ENCODE peak calls at places on chromosome 19, in five cellular contexts. A, V, J, I and T are unnamed samples.

GRCh38 chr19:43799502-43800142 is 2.6 kb downstream of the LYPD5 start:
- DNase-seq in I (peak), J (no peak), V (no peak), A (no peak), T (no peak)

GRCh38 chr19:442085-442484 is 18.7 kb downstream of the SHC2 start:
- DNase-seq in J (no peak), V (no peak), A (no peak), I (no peak), T (no peak)

GRCh38 chr19:11016591-11016990 is 55.8 kb downstream of the SMARCA4 start:
- DNase-seq in J (no peak), V (no peak), A (no peak), I (no peak), T (no peak)

GRCh38 chr19:2207991-2208860 is 27.9 kb downstream of the PLEKHJ1 start:
- DNase-seq in A (no peak), J (no peak), V (peak), I (peak), T (no peak)

GRCh38 chr19:12840091-12841079 is 2.1 kb downstream of the MAST1 start:
- DNase-seq in I (peak), V (peak), A (peak), J (peak), T (peak)

GRCh38 chr19:21117041-21117907 is 24.6 kb upstream of the ZNF431 start:
- DNase-seq in J (no peak), A (no peak), I (no peak), V (no peak), T (no peak)

GRCh38 chr19:6997679-6998445 is 23.4 kb downstream of the MBD3L2B start:
- DNase-seq in J (peak), I (no peak), V (no peak), A (no peak), T (peak)

GRCh38 chr19:55247621-55248099 is 11.2 kb downstream of the PPP6R1 start:
- DNase-seq in J (peak), V (no peak), A (peak), I (peak), T (peak)

GRCh38 chr19:32816555-32817099 is 52.9 kb downstream of the SLC7A9 start:
- DNase-seq in A (no peak), J (no peak), V (peak), I (no peak), T (no peak)

GRCh38 chr19:10516671-10517286 is 468 bp downstream of the S1PR5 start:
- DNase-seq in I (no peak), A (no peak), J (no peak), V (no peak), T (peak)

GRCh38 chr19:55902080-55902751 is 29.9 kb downstream of the NLRP13 start:
- DNase-seq in J (no peak), A (no peak), I (no peak), V (no peak), T (no peak)

GRCh38 chr19:5578094-5578846 is 10.5 kb upstream of the TINCR start:
- DNase-seq in I (peak), A (peak), J (peak), V (peak), T (peak)

GRCh38 chr19:10286803-10287737 is at the start of gene ICAM4:
- DNase-seq in A (no peak), J (peak), V (peak), I (peak), T (no peak)

GRCh38 chr19:55287361-55288079 is 3.7 kb downstream of the BRSK1 start:
- DNase-seq in A (no peak), J (no peak), I (no peak), V (no peak), T (no peak)

GRCh38 chr19:30387311-30388115 is 15.3 kb downstream of the ZNF536 start:
- DNase-seq in A (no peak), I (no peak), V (no peak), J (no peak), T (no peak)

GRCh38 chr19:10828981-10829821 is 6.8 kb downstream of the TMED1 start:
- DNase-seq in J (no peak), V (peak), I (no peak), A (no peak), T (no peak)

GRCh38 chr19:39824143-39825092 is 9.5 kb downstream of the DYRK1B start:
- DNase-seq in V (peak), I (peak), A (no peak), J (peak), T (peak)

GRCh38 chr19:13026478-13026999 is 31.3 kb downstream of the NFIX start:
- DNase-seq in A (peak), V (no peak), J (no peak), I (peak), T (no peak)

GRCh38 chr19:2245273-2245672 is 3.9 kb upstream of the AMH start:
- DNase-seq in J (no peak), V (no peak), I (no peak), A (no peak), T (no peak)

GRCh38 chr19:14528419-14529253 is 758 bp upstream of the TECR start:
- DNase-seq in V (no peak), I (no peak), A (no peak), J (peak), T (no peak)

GRCh38 chr19:54162884-54163283 is 3.4 kb upstream of the LENG1 start:
- DNase-seq in I (no peak), V (no peak), A (no peak), J (no peak), T (no peak)

GRCh38 chr19:46674416-46675178 is 13.6 kb upstream of the DACT3 start:
- DNase-seq in A (peak), J (no peak), I (no peak), V (peak), T (peak)

GRCh38 chr19:5130371-5131030 is 161.6 kb downstream of the KDM4B start:
- DNase-seq in I (no peak), V (no peak), A (no peak), J (no peak), T (no peak)

GRCh38 chr19:32464279-32464678 is 58.7 kb downstream of the DPY19L3 start:
- DNase-seq in A (no peak), J (no peak), V (no peak), I (no peak), T (no peak)

GRCh38 chr19:28710278-28710677 is 502.7 kb downstream of the UQCRFS1 start:
- DNase-seq in V (no peak), A (peak), J (peak), I (no peak), T (peak)

DNA sequence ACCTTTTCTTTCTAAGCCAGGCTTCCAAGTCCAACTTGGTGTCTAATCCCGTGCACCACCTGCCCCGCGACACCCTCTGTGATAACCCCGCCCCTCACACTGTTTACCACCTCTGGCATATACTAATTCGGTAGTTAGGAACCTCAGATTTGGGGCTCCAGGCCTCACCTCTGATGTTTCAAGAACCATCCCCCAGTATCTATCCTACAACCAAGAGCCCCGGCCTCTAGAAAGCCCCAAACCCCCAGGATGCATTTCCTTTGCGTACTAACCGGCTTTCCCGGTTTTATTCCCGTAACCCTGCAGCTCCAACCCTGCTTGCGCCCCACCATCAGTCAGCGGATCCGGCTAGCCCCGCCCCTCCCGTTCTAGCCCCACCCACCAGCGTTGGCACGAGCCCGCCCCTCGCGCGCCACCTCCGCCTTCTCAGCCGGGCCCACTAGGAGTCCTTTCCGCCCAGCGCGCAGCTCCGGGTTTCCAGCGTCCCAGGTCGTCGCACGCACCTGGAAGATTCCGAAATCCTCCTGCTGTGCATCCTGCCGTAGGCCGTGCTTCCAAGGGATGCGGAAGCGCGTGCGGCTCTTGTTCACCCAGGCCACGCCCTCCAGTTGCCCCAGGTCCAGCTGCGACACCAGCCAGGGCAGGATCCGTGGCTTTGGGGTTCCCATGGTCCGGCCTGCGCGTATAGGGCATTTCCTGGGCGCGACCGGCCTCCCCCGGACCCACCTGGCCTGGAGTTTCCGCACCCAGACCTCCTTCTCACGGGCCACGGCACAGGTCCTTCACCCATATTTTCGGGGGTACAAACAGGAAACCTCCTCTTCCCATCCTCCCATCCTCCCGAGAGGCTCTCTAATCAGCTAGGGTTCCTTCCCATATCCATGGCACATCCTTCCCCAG is 1.2 kb downstream of the IRF3 start:
- DNase-seq in V (peak), J (peak), I (peak), A (peak), T (peak)
- TF ChIP-seq CTCF in V (no peak), J (no peak), I (no peak), A (no peak), T (no peak)

GRCh38 chr19:45554481-45554880 is 30.1 kb downstream of the OPA3 start:
- DNase-seq in A (no peak), V (no peak), I (no peak), J (no peak), T (no peak)

GRCh38 chr19:45556835-45557234 is 27.8 kb downstream of the OPA3 start:
- DNase-seq in J (no peak), A (no peak), V (no peak), I (no peak), T (no peak)

GRCh38 chr19:45558399-45558878 is 26.2 kb downstream of the OPA3 start:
- DNase-seq in A (peak), V (peak), I (peak), J (peak), T (peak)

GRCh38 chr19:45547965-45548609 is 36.5 kb downstream of the OPA3 start:
- DNase-seq in I (peak), J (no peak), A (no peak), V (no peak), T (peak)

GRCh38 chr19:45553464-45553863 is 31.1 kb downstream of the OPA3 start:
- DNase-seq in A (no peak), J (no peak), I (peak), V (peak), T (no peak)
- TF ChIP-seq CTCF in A (no peak), J (no peak), I (peak), V (no peak), T (no peak)

DNA sequence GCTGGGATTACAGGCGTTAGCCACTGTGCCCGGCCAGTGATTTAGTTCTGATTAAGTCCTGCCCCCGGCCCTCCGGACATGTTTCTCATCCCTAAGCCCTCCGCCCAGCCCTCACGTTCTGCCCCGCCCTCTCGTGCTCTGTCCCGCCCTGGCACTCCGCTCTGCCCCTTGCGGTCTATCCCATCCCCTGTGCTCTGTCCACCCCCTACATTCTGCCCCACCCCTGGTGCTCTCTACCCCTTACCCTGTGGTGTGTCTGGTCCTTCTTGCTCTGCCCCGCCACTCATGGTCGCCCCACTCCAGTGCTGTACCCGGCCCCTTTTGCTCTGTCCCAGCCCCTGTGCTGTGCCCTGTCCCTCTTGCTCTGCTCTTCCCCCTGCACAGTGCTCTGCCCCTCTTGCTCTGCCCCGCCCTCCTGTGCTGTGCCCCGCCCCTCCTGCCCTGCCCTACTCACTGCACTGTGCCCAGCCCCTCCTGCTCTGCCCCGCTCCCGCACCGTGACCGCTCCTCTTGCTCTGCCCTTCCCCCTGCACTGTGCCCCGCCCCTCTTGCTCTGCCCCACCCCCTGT is 3.0 kb downstream of the GTPBP3 start:
- DNase-seq in V (peak), A (peak), I (peak), J (no peak), T (no peak)
- TF ChIP-seq CTCF in V (no peak), A (no peak), I (no peak), J (no peak), T (no peak)

DNA sequence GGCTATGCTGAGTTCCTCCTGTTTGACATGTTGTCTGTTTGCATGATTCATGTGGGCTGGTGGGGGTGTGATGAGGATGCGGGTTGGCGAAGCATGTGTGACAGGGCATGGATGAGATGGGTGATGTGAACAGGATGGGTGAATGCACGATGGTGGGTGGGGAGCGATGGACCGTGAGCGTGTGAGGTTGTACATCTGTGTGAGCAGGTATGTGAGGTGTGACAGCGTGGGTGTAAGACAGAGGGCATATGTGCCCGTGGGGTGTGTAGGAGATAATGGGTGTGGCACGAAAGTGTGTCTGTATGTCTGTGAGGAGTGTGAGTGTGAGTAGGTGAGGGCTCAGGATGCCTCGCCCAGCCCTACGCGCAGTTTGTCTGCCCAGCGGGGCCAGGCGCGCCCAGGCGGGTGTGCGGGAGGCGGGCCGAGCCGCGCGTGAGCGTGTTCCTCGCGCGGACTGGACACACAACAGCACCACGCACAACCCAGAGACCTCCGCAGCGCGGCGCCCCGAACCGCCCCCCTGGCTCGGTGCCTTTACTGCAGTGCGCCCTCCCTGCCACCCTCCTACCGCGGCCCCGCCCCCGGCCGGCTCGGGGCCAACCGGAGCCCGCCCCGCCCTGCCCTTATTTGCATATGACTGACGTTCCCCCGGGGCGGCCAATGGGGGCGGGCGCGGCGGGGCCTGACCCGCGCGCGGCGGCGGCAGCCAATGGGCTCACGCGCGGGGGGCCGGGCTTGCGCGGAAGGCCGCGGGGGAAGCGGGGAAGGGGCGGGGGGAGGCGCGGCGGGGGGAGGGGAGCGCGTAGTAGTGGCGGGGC is 14.4 kb downstream of the CIC start:
- DNase-seq in I (peak), A (peak), V (peak), J (peak), T (peak)
- TF ChIP-seq CTCF in I (no peak), A (no peak), V (no peak), J (no peak), T (no peak)

GRCh38 chr19:19663292-19664120 is at the start of gene ATP13A1:
- DNase-seq in I (peak), J (peak), V (peak), A (peak), T (peak)
- TF ChIP-seq CTCF in I (no peak), J (no peak), V (no peak), A (no peak), T (no peak)

GRCh38 chr19:38478273-38478971 is 44.9 kb downstream of the RYR1 start:
- DNase-seq in V (peak), J (no peak), A (peak), I (no peak), T (peak)
- TF ChIP-seq CTCF in V (peak), J (no peak), A (peak), I (no peak), T (no peak)

GRCh38 chr19:42311612-42312160 is 1.4 kb upstream of the TMEM145 start:
- DNase-seq in I (no peak), A (no peak), J (no peak), V (peak), T (no peak)
- TF ChIP-seq CTCF in I (no peak), A (no peak), J (no peak), V (no peak), T (no peak)